ENCODE peak calls at places on chromosome 11, in seven cellular contexts. W, G, E, Z, T, Q and K are unnamed samples.

GRCh38 chr11:64642876-64643257 is 51.8 kb downstream of the SLC22A12 start:
- DNase-seq in W (no peak), G (no peak), E (no peak), Z (no peak), T (no peak), Q (no peak), K (no peak)

GRCh38 chr11:131408011-131408640 is 37.7 kb downstream of the NTM start:
- DNase-seq in W (peak), G (no peak), E (peak), Z (no peak), T (no peak), Q (no peak), K (peak)

GRCh38 chr11:2377511-2378443 is 667 bp downstream of the CD81 start:
- DNase-seq in W (peak), G (peak), E (peak), Z (peak), T (no peak), Q (peak), K (no peak)

GRCh38 chr11:122367809-122368231 is 251.8 kb upstream of the BLID start:
- DNase-seq in W (peak), G (no peak), E (no peak), Z (no peak), T (no peak), Q (no peak), K (no peak)

GRCh38 chr11:101441747-101442146 is 142.1 kb downstream of the TRPC6 start:
- DNase-seq in W (no peak), G (no peak), E (no peak), Z (no peak), T (no peak), Q (no peak), K (no peak)

GRCh38 chr11:74179234-74180126 is 8.4 kb downstream of the PPME1 start:
- DNase-seq in W (peak), G (no peak), E (no peak), Z (no peak), T (no peak), Q (no peak), K (no peak)

GRCh38 chr11:68503281-68503687 is 42.7 kb downstream of the PPP6R3 start:
- DNase-seq in W (no peak), G (no peak), E (no peak), Z (no peak), T (no peak), Q (no peak), K (no peak)

GRCh38 chr11:128022007-128022368 is 565.4 kb downstream of the ETS1 start:
- DNase-seq in W (peak), G (no peak), E (no peak), Z (no peak), T (no peak), Q (no peak), K (no peak)

GRCh38 chr11:61294717-61295595 is at the start of gene VWCE:
- DNase-seq in W (peak), G (peak), E (peak), Z (no peak), T (peak), Q (no peak), K (no peak)